ENCODE peak calls at places on chromosomes 3 and 15, in seven cellular contexts. C is heart left ventricle, N is neural progenitor cell, M is stomach, J is Peyer's patch, I is fibroblast of lung, Z is GM23248. X is an unnamed sample.
A peak's percentile ranks its signal among the peaks of the same experiment; 100 is the strongest.

GRCh38 chr15:66080791-66081475 is 172.6 kb downstream of the MEGF11 start:
- DNase-seq in N (peak; percentile 66), I (peak; percentile 73), J (peak; percentile 73), M (no peak), Z (peak; percentile 86), C (no peak), X (no peak)

GRCh38 chr3:2154596-2154995 is 55.9 kb downstream of the CNTN4 start:
- DNase-seq in C (no peak), M (no peak), N (no peak), Z (no peak), I (no peak), J (no peak), X (no peak)

GRCh38 chr3:160829486-160830009 is 73.5 kb downstream of the PPM1L start:
- DNase-seq in C (no peak), I (no peak), Z (no peak), M (no peak), N (no peak), J (no peak), X (no peak)

GRCh38 chr15:85545185-85545584 is 164.8 kb downstream of the AKAP13 start:
- DNase-seq in N (no peak), C (no peak), Z (peak; percentile 18), I (no peak), J (no peak), M (no peak), X (no peak)

GRCh38 chr3:113111308-113111707 is 100.0 kb upstream of the BOC start:
- DNase-seq in N (peak; percentile 14), J (no peak), I (peak; percentile 45), M (no peak), C (no peak), Z (no peak), X (no peak)

GRCh38 chr3:170585937-170586310 is at the start of gene SLC7A14:
- DNase-seq in I (no peak), N (peak; percentile 65), M (no peak), J (no peak), C (peak; percentile 7), Z (peak; percentile 37), X (no peak)

GRCh38 chr15:80076321-80077318 is 17.1 kb downstream of the ZFAND6 start:
- DNase-seq in Z (peak; percentile 35), C (no peak), I (peak; percentile 67), N (no peak), M (no peak), J (no peak), X (no peak)

GRCh38 chr3:21017115-21017852 is 733.7 kb downstream of the ZNF385D start:
- DNase-seq in Z (peak; percentile 4), C (no peak), I (no peak), N (peak; percentile 3), M (no peak), J (no peak), X (no peak)

GRCh38 chr3:179613807-179614206 is 9.2 kb downstream of the NDUFB5 start:
- DNase-seq in N (no peak), M (no peak), Z (peak; percentile 53), J (no peak), I (peak; percentile 72), C (no peak), X (no peak)

GRCh38 chr3:10941972-10942371 is 50.6 kb upstream of the SLC6A1 start:
- DNase-seq in I (no peak), Z (peak; percentile 19), M (no peak), C (no peak), J (no peak), N (peak; percentile 35), X (no peak)

GRCh38 chr3:67459796-67460195 is 194.6 kb downstream of the SUCLG2 start:
- DNase-seq in N (no peak), M (no peak), C (no peak), I (peak; percentile 3), Z (no peak), J (no peak), X (no peak)

GRCh38 chr15:90762109-90762508 is 45.0 kb downstream of the BLM start:
- DNase-seq in J (peak; percentile 67), N (no peak), Z (peak; percentile 93), C (peak; percentile 33), M (peak; percentile 34), I (no peak), X (peak; percentile 77)

GRCh38 chr3:155078959-155079794 is 942 bp upstream of the MME start:
- DNase-seq in C (no peak), Z (peak; percentile 69), J (no peak), I (no peak), N (peak; percentile 52), M (no peak), X (no peak)

GRCh38 chr15:90959894-90960293 is 5.2 kb downstream of the RCCD1 start:
- DNase-seq in I (peak; percentile 23), Z (peak; percentile 58), C (peak; percentile 73), M (no peak), N (no peak), J (no peak), X (peak; percentile 69)

GRCh38 chr3:171376125-171376947 is 83.9 kb downstream of the TNIK start:
- DNase-seq in J (no peak), Z (peak; percentile 59), C (no peak), I (peak; percentile 53), N (no peak), M (no peak), X (no peak)

GRCh38 chr15:73647259-73648026 is 14.3 kb upstream of the NPTN start:
- DNase-seq in J (no peak), C (no peak), I (no peak), Z (peak; percentile 32), M (no peak), N (no peak), X (no peak)

GRCh38 chr3:189967254-189967865 is 153.3 kb downstream of the P3H2 start:
- DNase-seq in N (peak; percentile 68), I (peak; percentile 44), Z (peak; percentile 67), M (no peak), C (no peak), J (no peak), X (no peak)

GRCh38 chr3:74613566-74613965 is 893 bp downstream of the CNTN3 start:
- DNase-seq in N (peak; percentile 23), C (no peak), M (peak; percentile 34), J (peak; percentile 47), Z (peak; percentile 56), I (no peak), X (no peak)

GRCh38 chr15:49675051-49675450 is 54.2 kb downstream of the DTWD1 start:
- DNase-seq in N (no peak), J (no peak), Z (peak; percentile 93), I (peak; percentile 88), M (no peak), C (no peak), X (no peak)

GRCh38 chr15:71654714-71655174 is 155.6 kb upstream of the NR2E3 start:
- DNase-seq in J (no peak), Z (peak; percentile 59), I (no peak), N (no peak), C (peak; percentile 22), M (no peak), X (no peak)

GRCh38 chr3:126051234-126051633 is 32.7 kb downstream of the SLC41A3 start:
- DNase-seq in Z (no peak), C (no peak), N (no peak), M (no peak), J (no peak), I (no peak), X (no peak)

GRCh38 chr15:50128266-50128665 is 9.2 kb upstream of the ATP8B4 start:
- DNase-seq in J (peak; percentile 73), C (peak; percentile 65), M (peak; percentile 56), Z (peak; percentile 12), I (no peak), N (no peak), X (peak; percentile 53)

GRCh38 chr3:44104043-44104442 is 137.6 kb upstream of the TOPAZ1 start:
- DNase-seq in M (no peak), Z (no peak), I (no peak), N (no peak), C (no peak), J (no peak), X (no peak)

GRCh38 chr3:39977058-39977794 is 167.8 kb downstream of the MYRIP start:
- DNase-seq in J (no peak), C (no peak), N (no peak), I (no peak), M (no peak), Z (no peak), X (no peak)

GRCh38 chr3:197428117-197428761 is 127.5 kb downstream of the BDH1 start:
- DNase-seq in C (peak; percentile 50), Z (peak; percentile 76), N (peak; percentile 47), M (peak; percentile 65), I (peak; percentile 84), J (peak; percentile 75), X (peak; percentile 50)

GRCh38 chr15:25568751-25569150 is 129.9 kb upstream of the UBE3A start:
- DNase-seq in Z (peak; percentile 61), N (no peak), J (no peak), I (peak; percentile 12), C (peak; percentile 45), M (no peak), X (peak; percentile 41)

GRCh38 chr3:197174927-197175326 is 123.5 kb downstream of the DLG1 start:
- DNase-seq in Z (no peak), M (no peak), J (no peak), C (no peak), I (no peak), N (no peak), X (no peak)

GRCh38 chr3:52357151-52358080 is 41.3 kb downstream of the DNAH1 start:
- DNase-seq in J (no peak), N (no peak), M (no peak), C (no peak), I (no peak), Z (no peak), X (no peak)

GRCh38 chr3:21705769-21706168 is 45.2 kb downstream of the ZNF385D start:
- DNase-seq in M (peak; percentile 42), N (no peak), J (no peak), Z (peak; percentile 95), I (peak; percentile 90), C (peak; percentile 54), X (peak; percentile 54)

GRCh38 chr3:36763111-36763849 is 1.1 kb downstream of the DCLK3 start:
- DNase-seq in C (no peak), Z (no peak), N (no peak), I (no peak), J (no peak), M (no peak), X (no peak)
- H3K27me3 ChIP-seq in C (peaks cover 53% of the 10 kb centered on the region), Z (peaks cover 50% of the 10 kb centered on the region), N (peaks cover 66% of the 10 kb centered on the region), I (peaks cover 21% of the 10 kb centered on the region), J (no peaks in the 10 kb centered on the region), M (peaks cover 63% of the 10 kb centered on the region), X (peaks cover 59% of the 10 kb centered on the region)

GRCh38 chr3:184669578-184669977 is 42.3 kb downstream of the MAGEF1 start:
- DNase-seq in N (no peak), I (no peak), J (no peak), C (no peak), Z (no peak), M (no peak), X (no peak)
- H3K27me3 ChIP-seq in N (no peaks in the 10 kb centered on the region), I (peaks cover 8% of the 10 kb centered on the region), J (no peaks in the 10 kb centered on the region), C (no peaks in the 10 kb centered on the region), Z (peaks cover 7% of the 10 kb centered on the region), M (no peaks in the 10 kb centered on the region), X (peaks cover 15% of the 10 kb centered on the region)

DNA sequence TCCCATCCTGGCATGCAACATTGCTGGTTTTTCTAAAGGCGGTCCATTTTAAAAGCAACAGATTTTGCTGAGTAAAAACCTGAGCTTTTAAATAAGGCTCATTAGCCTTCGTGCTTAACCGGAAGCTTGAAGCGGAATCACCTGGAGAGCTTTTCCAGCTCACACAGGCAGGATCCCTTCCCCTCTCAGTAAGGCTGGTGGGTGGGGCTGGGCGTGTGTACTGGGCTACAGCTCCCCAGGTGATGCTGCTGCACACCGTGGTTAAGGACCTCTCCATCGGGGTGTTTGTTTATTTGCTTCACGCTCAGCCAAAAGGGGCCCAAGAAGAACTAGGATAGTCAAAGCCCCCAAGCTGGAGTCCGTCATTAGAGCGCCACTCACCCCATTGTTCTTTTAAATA is 17.2 kb upstream of the MEX3B start:
- DNase-seq in I (no peak), Z (no peak), M (no peak), N (peak; percentile 16), C (no peak), J (no peak), X (no peak)
- H3K27me3 ChIP-seq in I (peaks cover 12% of the 10 kb centered on the region), Z (peaks cover 38% of the 10 kb centered on the region), M (peaks cover 69% of the 10 kb centered on the region), N (peaks cover 60% of the 10 kb centered on the region), C (peaks cover 54% of the 10 kb centered on the region), J (no peaks in the 10 kb centered on the region), X (peaks cover 83% of the 10 kb centered on the region)

GRCh38 chr15:33561967-33562366 is 251.2 kb downstream of the RYR3 start:
- DNase-seq in Z (no peak), N (no peak), C (no peak), I (no peak), J (no peak), M (no peak), X (no peak)
- H3K27me3 ChIP-seq in Z (peaks cover 7% of the 10 kb centered on the region), N (no peaks in the 10 kb centered on the region), C (no peaks in the 10 kb centered on the region), I (no peaks in the 10 kb centered on the region), J (no peaks in the 10 kb centered on the region), M (no peaks in the 10 kb centered on the region), X (no peaks in the 10 kb centered on the region)